ENCODE peak calls at places on chromosomes 3 and 15, in seven cellular contexts. One of them, this sample, is unnamed.

GRCh38 chr3:38127611-38128302 is 9.2 kb downstream of the ACAA1 start:
- DNase-seq in NCI-H69: no peak
- DNase-seq in CD8-positive, alpha-beta memory T cell: no peak
- DNase-seq in omental fat pad: peak
- DNase-seq in stimulated activated CD4-positive, alpha-beta T cell treated with anti-CD3 and anti-CD28 coated beads, Interleukin-1b, Interleukin-23, amount 100 ng/mL, for 24 hours: no peak
- DNase-seq in T-helper 9 cell: no peak
- DNase-seq in activated CD8-positive, alpha-beta memory T cell treated with anti-CD3 and anti-CD28 coated beads for 48 hours: no peak
- DNase-seq in this sample: no peak

GRCh38 chr15:74006774-74007639 is 12.5 kb downstream of the PML start:
- DNase-seq in NCI-H69: no peak
- DNase-seq in CD8-positive, alpha-beta memory T cell: no peak
- DNase-seq in omental fat pad: no peak
- DNase-seq in stimulated activated CD4-positive, alpha-beta T cell treated with anti-CD3 and anti-CD28 coated beads, Interleukin-1b, Interleukin-23, amount 100 ng/mL, for 24 hours: no peak
- DNase-seq in T-helper 9 cell: no peak
- DNase-seq in activated CD8-positive, alpha-beta memory T cell treated with anti-CD3 and anti-CD28 coated beads for 48 hours: no peak
- DNase-seq in this sample: no peak

GRCh38 chr3:13229291-13229949 is 156.2 kb upstream of the IQSEC1 start:
- DNase-seq in NCI-H69: peak
- DNase-seq in CD8-positive, alpha-beta memory T cell: no peak
- DNase-seq in omental fat pad: no peak
- DNase-seq in stimulated activated CD4-positive, alpha-beta T cell treated with anti-CD3 and anti-CD28 coated beads, Interleukin-1b, Interleukin-23, amount 100 ng/mL, for 24 hours: no peak
- DNase-seq in T-helper 9 cell: no peak
- DNase-seq in activated CD8-positive, alpha-beta memory T cell treated with anti-CD3 and anti-CD28 coated beads for 48 hours: no peak
- DNase-seq in this sample: peak

GRCh38 chr15:59991919-59992318 is 12.2 kb upstream of the FOXB1 start:
- DNase-seq in NCI-H69: peak
- DNase-seq in CD8-positive, alpha-beta memory T cell: no peak
- DNase-seq in omental fat pad: no peak
- DNase-seq in stimulated activated CD4-positive, alpha-beta T cell treated with anti-CD3 and anti-CD28 coated beads, Interleukin-1b, Interleukin-23, amount 100 ng/mL, for 24 hours: no peak
- DNase-seq in T-helper 9 cell: no peak
- DNase-seq in activated CD8-positive, alpha-beta memory T cell treated with anti-CD3 and anti-CD28 coated beads for 48 hours: no peak
- DNase-seq in this sample: no peak

GRCh38 chr15:42080585-42081462 is 13.5 kb downstream of the PLA2G4D start:
- DNase-seq in NCI-H69: no peak
- DNase-seq in CD8-positive, alpha-beta memory T cell: no peak
- DNase-seq in omental fat pad: no peak
- DNase-seq in stimulated activated CD4-positive, alpha-beta T cell treated with anti-CD3 and anti-CD28 coated beads, Interleukin-1b, Interleukin-23, amount 100 ng/mL, for 24 hours: no peak
- DNase-seq in T-helper 9 cell: no peak
- DNase-seq in activated CD8-positive, alpha-beta memory T cell treated with anti-CD3 and anti-CD28 coated beads for 48 hours: no peak
- DNase-seq in this sample: peak

GRCh38 chr15:22786868-22787698 is 639 bp downstream of the NIPA1 start:
- DNase-seq in NCI-H69: peak
- DNase-seq in CD8-positive, alpha-beta memory T cell: no peak
- DNase-seq in omental fat pad: no peak
- DNase-seq in stimulated activated CD4-positive, alpha-beta T cell treated with anti-CD3 and anti-CD28 coated beads, Interleukin-1b, Interleukin-23, amount 100 ng/mL, for 24 hours: no peak
- DNase-seq in T-helper 9 cell: no peak
- DNase-seq in activated CD8-positive, alpha-beta memory T cell treated with anti-CD3 and anti-CD28 coated beads for 48 hours: peak
- DNase-seq in this sample: peak

GRCh38 chr3:171165986-171166385 is 139.5 kb upstream of the SLC2A2 start:
- DNase-seq in NCI-H69: no peak
- DNase-seq in CD8-positive, alpha-beta memory T cell: no peak
- DNase-seq in omental fat pad: no peak
- DNase-seq in stimulated activated CD4-positive, alpha-beta T cell treated with anti-CD3 and anti-CD28 coated beads, Interleukin-1b, Interleukin-23, amount 100 ng/mL, for 24 hours: no peak
- DNase-seq in T-helper 9 cell: no peak
- DNase-seq in activated CD8-positive, alpha-beta memory T cell treated with anti-CD3 and anti-CD28 coated beads for 48 hours: no peak
- DNase-seq in this sample: no peak

GRCh38 chr3:108202834-108203233 is 19.4 kb downstream of the IFT57 start:
- DNase-seq in NCI-H69: peak
- DNase-seq in CD8-positive, alpha-beta memory T cell: no peak
- DNase-seq in omental fat pad: no peak
- DNase-seq in stimulated activated CD4-positive, alpha-beta T cell treated with anti-CD3 and anti-CD28 coated beads, Interleukin-1b, Interleukin-23, amount 100 ng/mL, for 24 hours: no peak
- DNase-seq in T-helper 9 cell: no peak
- DNase-seq in activated CD8-positive, alpha-beta memory T cell treated with anti-CD3 and anti-CD28 coated beads for 48 hours: no peak
- DNase-seq in this sample: peak

GRCh38 chr15:59060348-59060747 is 44.6 kb upstream of the CCNB2 start:
- DNase-seq in NCI-H69: no peak
- DNase-seq in CD8-positive, alpha-beta memory T cell: no peak
- DNase-seq in omental fat pad: no peak
- DNase-seq in stimulated activated CD4-positive, alpha-beta T cell treated with anti-CD3 and anti-CD28 coated beads, Interleukin-1b, Interleukin-23, amount 100 ng/mL, for 24 hours: no peak
- DNase-seq in T-helper 9 cell: no peak
- DNase-seq in activated CD8-positive, alpha-beta memory T cell treated with anti-CD3 and anti-CD28 coated beads for 48 hours: no peak
- DNase-seq in this sample: no peak

GRCh38 chr3:61985020-61985419 is 388.3 kb downstream of the FEZF2 start:
- DNase-seq in NCI-H69: no peak
- DNase-seq in CD8-positive, alpha-beta memory T cell: no peak
- DNase-seq in omental fat pad: no peak
- DNase-seq in stimulated activated CD4-positive, alpha-beta T cell treated with anti-CD3 and anti-CD28 coated beads, Interleukin-1b, Interleukin-23, amount 100 ng/mL, for 24 hours: no peak
- DNase-seq in T-helper 9 cell: no peak
- DNase-seq in activated CD8-positive, alpha-beta memory T cell treated with anti-CD3 and anti-CD28 coated beads for 48 hours: no peak
- DNase-seq in this sample: no peak

GRCh38 chr3:89303721-89304120 is 196.3 kb downstream of the EPHA3 start:
- DNase-seq in NCI-H69: no peak
- DNase-seq in CD8-positive, alpha-beta memory T cell: no peak
- DNase-seq in omental fat pad: no peak
- DNase-seq in stimulated activated CD4-positive, alpha-beta T cell treated with anti-CD3 and anti-CD28 coated beads, Interleukin-1b, Interleukin-23, amount 100 ng/mL, for 24 hours: no peak
- DNase-seq in T-helper 9 cell: no peak
- DNase-seq in activated CD8-positive, alpha-beta memory T cell treated with anti-CD3 and anti-CD28 coated beads for 48 hours: no peak
- DNase-seq in this sample: no peak